ENCODE peak calls at places on chromosomes 2 and 18, in eight cellular contexts. G is neural progenitor cell, K is PC-9, A is astrocyte, R is GM23248, Y is HCT116, S is fibroblast of lung, I is hepatocyte. U is an unnamed sample.

GRCh38 chr2:163604941-163605555 is 130.8 kb downstream of the FIGN start:
- DNase-seq in G (no peak), K (no peak), A (peak; percentile 65), R (peak; percentile 59), Y (no peak), S (peak; percentile 58), I (no peak), U (no peak)

GRCh38 chr2:69185807-69186206 is 172.8 kb downstream of the ANTXR1 start:
- DNase-seq in G (no peak), K (no peak), A (no peak), R (peak; percentile 91), Y (no peak), S (no peak), I (no peak), U (peak; percentile 88)

GRCh38 chr2:231057590-231057989 is 923 bp downstream of the PSMD1 start:
- DNase-seq in G (peak; percentile 26), K (no peak), A (peak; percentile 27), R (peak; percentile 64), Y (no peak), S (peak; percentile 30), I (no peak), U (no peak)

GRCh38 chr2:113225505-113226259 is 51.9 kb downstream of the PSD4 start:
- DNase-seq in G (peak; percentile 87), K (peak; percentile 33), A (peak; percentile 79), R (peak; percentile 49), Y (no peak), S (peak; percentile 52), I (peak; percentile 73), U (peak; percentile 76)

GRCh38 chr2:67221266-67221665 is 175.9 kb upstream of the ETAA1 start:
- DNase-seq in G (no peak), K (no peak), A (no peak), R (no peak), Y (no peak), S (peak; percentile 76), I (no peak), U (no peak)

GRCh38 chr2:72145658-72146329 is 1.9 kb downstream of the CYP26B1 start:
- DNase-seq in G (no peak), K (no peak), A (no peak), R (peak; percentile 42), Y (no peak), S (no peak), I (peak; percentile 6), U (peak; percentile 82)

GRCh38 chr2:151632993-151633592 is 101.2 kb downstream of the NEB start:
- DNase-seq in G (no peak), K (no peak), A (no peak), R (peak; percentile 45), Y (peak; percentile 3), S (peak; percentile 53), I (no peak), U (no peak)

GRCh38 chr18:76819411-76820136 is 2.8 kb upstream of the ZNF236 start:
- DNase-seq in G (no peak), K (no peak), A (no peak), R (no peak), Y (no peak), S (no peak), I (no peak), U (no peak)

GRCh38 chr2:37307500-37307899 is 17.1 kb downstream of the PRKD3 start:
- DNase-seq in G (no peak), K (no peak), A (no peak), R (peak; percentile 14), Y (no peak), S (no peak), I (no peak), U (no peak)

GRCh38 chr2:62457555-62457954 is 48.4 kb downstream of the TMEM17 start:
- DNase-seq in G (peak; percentile 41), K (no peak), A (no peak), R (no peak), Y (no peak), S (no peak), I (no peak), U (no peak)

GRCh38 chr18:57002627-57003026 is 144.3 kb upstream of the BOD1L2 start:
- DNase-seq in G (no peak), K (no peak), A (no peak), R (no peak), Y (no peak), S (no peak), I (no peak), U (no peak)

GRCh38 chr2:854460-854859 is 96.2 kb upstream of the SNTG2 start:
- DNase-seq in G (peak; percentile 43), K (peak; percentile 16), A (no peak), R (peak; percentile 44), Y (peak; percentile 36), S (peak; percentile 9), I (peak; percentile 61), U (no peak)

GRCh38 chr2:11117776-11118175 is 37.5 kb upstream of the SLC66A3 start:
- DNase-seq in G (no peak), K (no peak), A (no peak), R (no peak), Y (no peak), S (no peak), I (no peak), U (no peak)

GRCh38 chr2:215434447-215435260 is 1.2 kb downstream of the FN1 start:
- DNase-seq in G (no peak), K (no peak), A (no peak), R (peak; percentile 58), Y (no peak), S (peak; percentile 39), I (no peak), U (no peak)

GRCh38 chr18:49846263-49846662 is 32.9 kb upstream of the ACAA2 start:
- DNase-seq in G (no peak), K (no peak), A (peak; percentile 26), R (peak; percentile 87), Y (no peak), S (peak; percentile 60), I (peak; percentile 47), U (no peak)

GRCh38 chr2:239687441-239687840 is 286.6 kb upstream of the HDAC4 start:
- DNase-seq in G (no peak), K (no peak), A (no peak), R (no peak), Y (no peak), S (no peak), I (no peak), U (peak; percentile 43)

GRCh38 chr2:166042768-166043390 is 84.9 kb downstream of the SCN1A start:
- DNase-seq in G (no peak), K (no peak), A (no peak), R (peak; percentile 56), Y (no peak), S (peak; percentile 3), I (no peak), U (no peak)

GRCh38 chr18:45054595-45054994 is 373.9 kb downstream of the SETBP1 start:
- DNase-seq in G (no peak), K (no peak), A (no peak), R (no peak), Y (no peak), S (no peak), I (peak; percentile 28), U (no peak)

GRCh38 chr2:140589273-140589672 is 1541.5 kb downstream of the LRP1B start:
- DNase-seq in G (no peak), K (no peak), A (peak; percentile 22), R (no peak), Y (no peak), S (peak; percentile 10), I (no peak), U (no peak)

GRCh38 chr2:105373895-105374401 is 24.9 kb downstream of the FHL2 start:
- DNase-seq in G (no peak), K (no peak), A (no peak), R (no peak), Y (no peak), S (no peak), I (no peak), U (no peak)

GRCh38 chr2:36478332-36478738 is 119.6 kb downstream of the FEZ2 start:
- DNase-seq in G (no peak), K (no peak), A (peak; percentile 89), R (peak; percentile 96), Y (peak; percentile 21), S (peak; percentile 64), I (peak; percentile 61), U (peak; percentile 82)

GRCh38 chr2:45275235-45275805 is 266.1 kb upstream of the SIX2 start:
- DNase-seq in G (no peak), K (peak; percentile 64), A (peak; percentile 30), R (peak; percentile 55), Y (no peak), S (peak; percentile 38), I (peak; percentile 63), U (peak; percentile 75)

GRCh38 chr2:150125708-150126107 is 361.8 kb downstream of the RND3 start:
- DNase-seq in G (peak; percentile 35), K (no peak), A (peak; percentile 86), R (peak; percentile 97), Y (no peak), S (peak; percentile 46), I (peak; percentile 60), U (peak; percentile 70)

GRCh38 chr2:216499641-216500218 is 1.1 kb downstream of the RPL37A start:
- DNase-seq in G (peak; percentile 26), K (no peak), A (no peak), R (peak; percentile 41), Y (no peak), S (no peak), I (no peak), U (no peak)
- H4K20me1 ChIP-seq in G (peaks cover 60% of the 10 kb centered on the region), K (peaks cover 43% of the 10 kb centered on the region), A (peaks cover 60% of the 10 kb centered on the region), R (peaks cover 20% of the 10 kb centered on the region), Y (peaks cover 44% of the 10 kb centered on the region), S (peaks cover 2% of the 10 kb centered on the region), I (peaks cover 37% of the 10 kb centered on the region), U (peaks cover 56% of the 10 kb centered on the region)

DNA sequence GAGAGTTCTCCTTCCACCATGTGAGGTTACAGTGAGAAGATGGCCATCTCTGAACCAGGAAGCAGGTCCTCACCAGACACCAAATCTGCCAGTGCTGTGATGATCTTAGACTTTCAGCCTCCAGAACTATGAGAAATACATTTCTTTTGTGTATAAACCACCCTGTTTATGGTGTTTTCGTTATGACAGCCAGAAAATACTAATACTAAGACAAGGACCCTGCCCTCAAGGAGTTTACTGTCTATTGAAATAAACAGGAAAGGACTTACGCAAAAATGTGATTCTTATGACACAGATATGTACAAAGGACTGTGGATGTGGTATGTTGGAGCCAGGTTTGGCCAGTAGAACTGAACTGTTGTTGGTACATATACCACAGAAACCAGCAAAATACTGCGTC is 184.3 kb downstream of the MCFD2 start:
- DNase-seq in G (no peak), K (no peak), A (no peak), R (no peak), Y (no peak), S (no peak), I (no peak), U (no peak)
- H3K79me2 ChIP-seq in G (peaks cover 99% of the 10 kb centered on the region), K (peaks cover 94% of the 10 kb centered on the region), A (peaks cover 100% of the 10 kb centered on the region), R (peaks cover 100% of the 10 kb centered on the region), Y (peaks cover 96% of the 10 kb centered on the region), S (peaks cover 100% of the 10 kb centered on the region), I (peaks cover 100% of the 10 kb centered on the region), U (peaks cover 100% of the 10 kb centered on the region)

GRCh38 chr18:55401638-55402191 is 186.3 kb downstream of the TCF4 start:
- DNase-seq in G (peak; percentile 68), K (no peak), A (peak; percentile 90), R (peak; percentile 95), Y (no peak), S (peak; percentile 70), I (peak; percentile 48), U (peak; percentile 60)
- H4K20me1 ChIP-seq in G (peaks cover 81% of the 10 kb centered on the region), K (no peaks in the 10 kb centered on the region), A (no peaks in the 10 kb centered on the region), R (no peaks in the 10 kb centered on the region), Y (no peaks in the 10 kb centered on the region), S (no peaks in the 10 kb centered on the region), I (no peaks in the 10 kb centered on the region), U (no peaks in the 10 kb centered on the region)

GRCh38 chr18:63183263-63183662 is 136.3 kb downstream of the BCL2 start:
- DNase-seq in G (no peak), K (no peak), A (no peak), R (no peak), Y (no peak), S (no peak), I (no peak), U (no peak)
- H3K79me2 ChIP-seq in G (no peaks in the 10 kb centered on the region), K (no peaks in the 10 kb centered on the region), A (no peaks in the 10 kb centered on the region), R (no peaks in the 10 kb centered on the region), Y (no peaks in the 10 kb centered on the region), S (no peaks in the 10 kb centered on the region), I (no peaks in the 10 kb centered on the region), U (no peaks in the 10 kb centered on the region)

GRCh38 chr2:53964237-53964952 is 6.4 kb downstream of the PSME4 start:
- DNase-seq in G (no peak), K (no peak), A (no peak), R (no peak), Y (no peak), S (no peak), I (no peak), U (peak; percentile 2)
- H4K20me1 ChIP-seq in G (peaks cover 15% of the 10 kb centered on the region), K (peaks cover 49% of the 10 kb centered on the region), A (peaks cover 83% of the 10 kb centered on the region), R (peaks cover 5% of the 10 kb centered on the region), Y (peaks cover 4% of the 10 kb centered on the region), S (peaks cover 3% of the 10 kb centered on the region), I (peaks cover 87% of the 10 kb centered on the region), U (peaks cover 59% of the 10 kb centered on the region)